ENCODE peak calls at places on chromosomes 6 and 20, in seven cellular contexts. One of them, this sample, is unnamed. For H3K9me3, the result is how much of the 10 kb centered on the place peaks cover.

GRCh38 chr6:42742116-42742894 is 3.6 kb downstream of the TBCC start:
- DNase-seq in adrenal gland: no peak
- DNase-seq in thoracic aorta: no peak
- DNase-seq in left lung: no peak
- DNase-seq in PC-3: peak
- DNase-seq in effector memory CD4-positive, alpha-beta T cell: no peak
- DNase-seq in left ventricle myocardium inferior: no peak
- DNase-seq in this sample: no peak

GRCh38 chr20:32839227-32839981 is 19.3 kb upstream of the EFCAB8 start:
- DNase-seq in adrenal gland: no peak
- DNase-seq in thoracic aorta: no peak
- DNase-seq in left ventricle myocardium inferior: no peak
- DNase-seq in effector memory CD4-positive, alpha-beta T cell: no peak
- DNase-seq in PC-3: no peak
- DNase-seq in left lung: no peak
- DNase-seq in this sample: no peak

GRCh38 chr6:14425805-14426204 is 308.2 kb downstream of the CD83 start:
- DNase-seq in PC-3: no peak
- DNase-seq in effector memory CD4-positive, alpha-beta T cell: no peak
- DNase-seq in thoracic aorta: no peak
- DNase-seq in left lung: no peak
- DNase-seq in adrenal gland: no peak
- DNase-seq in left ventricle myocardium inferior: no peak
- DNase-seq in this sample: no peak

GRCh38 chr20:50318709-50319108 is 128.1 kb downstream of the CEBPB start:
- DNase-seq in left ventricle myocardium inferior: no peak
- DNase-seq in effector memory CD4-positive, alpha-beta T cell: no peak
- DNase-seq in thoracic aorta: no peak
- DNase-seq in left lung: no peak
- DNase-seq in adrenal gland: no peak
- DNase-seq in PC-3: no peak
- DNase-seq in this sample: no peak

GRCh38 chr6:116859264-116859663 is 17.8 kb upstream of the RFX6 start:
- DNase-seq in left lung: no peak
- DNase-seq in left ventricle myocardium inferior: no peak
- DNase-seq in thoracic aorta: no peak
- DNase-seq in effector memory CD4-positive, alpha-beta T cell: no peak
- DNase-seq in adrenal gland: no peak
- DNase-seq in PC-3: no peak
- DNase-seq in this sample: no peak

GRCh38 chr6:110629153-110629552 is 152.7 kb upstream of the SLC22A16 start:
- DNase-seq in adrenal gland: no peak
- DNase-seq in left ventricle myocardium inferior: no peak
- DNase-seq in left lung: no peak
- DNase-seq in effector memory CD4-positive, alpha-beta T cell: no peak
- DNase-seq in thoracic aorta: no peak
- DNase-seq in PC-3: no peak
- DNase-seq in this sample: no peak

GRCh38 chr20:46945465-46945864 is 50.8 kb downstream of the EYA2 start:
- DNase-seq in PC-3: peak
- DNase-seq in effector memory CD4-positive, alpha-beta T cell: no peak
- DNase-seq in adrenal gland: no peak
- DNase-seq in left lung: no peak
- DNase-seq in left ventricle myocardium inferior: no peak
- DNase-seq in thoracic aorta: no peak
- DNase-seq in this sample: no peak

GRCh38 chr6:4780360-4780812 is 4.2 kb downstream of the CDYL start:
- DNase-seq in left ventricle myocardium inferior: no peak
- DNase-seq in left lung: no peak
- DNase-seq in adrenal gland: peak
- DNase-seq in effector memory CD4-positive, alpha-beta T cell: no peak
- DNase-seq in PC-3: peak
- DNase-seq in thoracic aorta: no peak
- DNase-seq in this sample: no peak

GRCh38 chr20:50285376-50286173 is 94.9 kb downstream of the CEBPB start:
- DNase-seq in left ventricle myocardium inferior: no peak
- DNase-seq in left lung: no peak
- DNase-seq in PC-3: peak
- DNase-seq in thoracic aorta: no peak
- DNase-seq in adrenal gland: peak
- DNase-seq in effector memory CD4-positive, alpha-beta T cell: no peak
- DNase-seq in this sample: no peak

GRCh38 chr6:30615219-30615957 is 1.7 kb downstream of the PPP1R10 start:
- DNase-seq in PC-3: peak
- DNase-seq in left lung: peak
- DNase-seq in effector memory CD4-positive, alpha-beta T cell: no peak
- DNase-seq in thoracic aorta: no peak
- DNase-seq in left ventricle myocardium inferior: no peak
- DNase-seq in adrenal gland: peak
- DNase-seq in this sample: peak

GRCh38 chr20:57265649-57266250 is 691 bp downstream of the BMP7 start:
- DNase-seq in thoracic aorta: no peak
- DNase-seq in left lung: no peak
- DNase-seq in adrenal gland: no peak
- DNase-seq in PC-3: no peak
- DNase-seq in left ventricle myocardium inferior: no peak
- DNase-seq in effector memory CD4-positive, alpha-beta T cell: no peak
- DNase-seq in this sample: no peak

GRCh38 chr6:87848616-87849015 is 146.6 kb upstream of the AKIRIN2 start:
- DNase-seq in adrenal gland: peak
- DNase-seq in left ventricle myocardium inferior: no peak
- DNase-seq in PC-3: peak
- DNase-seq in effector memory CD4-positive, alpha-beta T cell: no peak
- DNase-seq in thoracic aorta: no peak
- DNase-seq in left lung: no peak
- DNase-seq in this sample: no peak

DNA sequence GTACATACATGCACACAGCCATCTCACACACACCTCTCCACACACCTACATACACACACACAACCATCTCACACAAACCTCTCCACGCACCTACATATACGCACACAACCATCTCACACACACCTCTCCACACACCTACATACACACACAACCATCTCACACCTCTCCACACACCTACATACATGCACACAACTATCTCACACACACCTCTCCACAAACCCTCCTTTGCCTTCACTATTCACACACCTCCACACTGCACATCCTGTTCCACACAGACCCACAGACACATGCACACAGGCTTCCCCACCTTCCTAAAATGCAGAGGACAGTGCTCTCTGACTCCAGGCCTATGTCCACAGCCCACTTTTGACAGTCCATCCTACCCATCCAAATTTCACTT is 16.3 kb upstream of the NINL start:
- DNase-seq in PC-3: no peak
- DNase-seq in left lung: no peak
- DNase-seq in adrenal gland: no peak
- DNase-seq in effector memory CD4-positive, alpha-beta T cell: no peak
- DNase-seq in left ventricle myocardium inferior: no peak
- DNase-seq in thoracic aorta: no peak
- DNase-seq in this sample: no peak
- H3K9me3 ChIP-seq in PC-3: under half
- H3K9me3 ChIP-seq in left lung: under half
- H3K9me3 ChIP-seq in adrenal gland: under half
- H3K9me3 ChIP-seq in effector memory CD4-positive, alpha-beta T cell: under half
- H3K9me3 ChIP-seq in left ventricle myocardium inferior: under half
- H3K9me3 ChIP-seq in thoracic aorta: under half
- H3K9me3 ChIP-seq in this sample: under half

DNA sequence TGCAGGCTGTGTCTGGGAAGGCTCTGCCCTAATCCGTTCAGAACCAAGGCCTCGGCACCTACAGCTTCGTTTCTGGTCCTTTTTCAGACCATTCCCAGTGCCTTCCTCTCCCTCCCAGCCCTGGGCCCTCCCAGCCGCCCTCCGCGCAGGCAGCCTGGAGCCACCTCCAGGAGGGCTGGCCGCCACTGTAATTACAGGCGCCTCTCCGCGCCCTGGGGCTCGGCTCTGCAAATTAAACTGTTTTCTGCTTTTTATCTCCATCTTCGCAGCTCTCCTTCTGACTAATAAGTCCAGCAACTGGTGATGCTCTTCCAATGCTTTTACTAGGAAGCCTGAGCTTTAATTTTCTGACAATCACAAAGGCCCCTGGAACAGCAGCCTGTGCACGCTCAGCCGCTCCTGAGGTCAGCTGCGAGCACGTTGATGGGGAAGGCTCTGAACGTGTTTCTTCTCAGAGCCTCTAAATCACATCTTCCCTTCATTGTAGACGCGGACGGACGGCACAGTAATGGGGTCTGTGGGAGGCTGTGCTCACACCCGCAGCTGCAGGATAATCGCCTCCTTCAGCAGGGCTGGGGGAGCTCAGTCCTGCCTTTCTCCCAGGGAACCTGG is 194.6 kb downstream of the DLL1 start:
- DNase-seq in thoracic aorta: no peak
- DNase-seq in left lung: no peak
- DNase-seq in effector memory CD4-positive, alpha-beta T cell: no peak
- DNase-seq in left ventricle myocardium inferior: no peak
- DNase-seq in PC-3: no peak
- DNase-seq in adrenal gland: peak
- DNase-seq in this sample: no peak
- H3K9me3 ChIP-seq in thoracic aorta: under half
- H3K9me3 ChIP-seq in left lung: under half
- H3K9me3 ChIP-seq in effector memory CD4-positive, alpha-beta T cell: under half
- H3K9me3 ChIP-seq in left ventricle myocardium inferior: under half
- H3K9me3 ChIP-seq in PC-3: under half
- H3K9me3 ChIP-seq in adrenal gland: under half
- H3K9me3 ChIP-seq in this sample: under half

GRCh38 chr20:49283176-49283702 is 5.4 kb upstream of the ZNFX1 start:
- DNase-seq in left ventricle myocardium inferior: no peak
- DNase-seq in left lung: no peak
- DNase-seq in effector memory CD4-positive, alpha-beta T cell: no peak
- DNase-seq in PC-3: no peak
- DNase-seq in thoracic aorta: no peak
- DNase-seq in adrenal gland: no peak
- DNase-seq in this sample: no peak
- H3K9me3 ChIP-seq in left ventricle myocardium inferior: half or more
- H3K9me3 ChIP-seq in left lung: under half
- H3K9me3 ChIP-seq in effector memory CD4-positive, alpha-beta T cell: half or more
- H3K9me3 ChIP-seq in PC-3: under half
- H3K9me3 ChIP-seq in thoracic aorta: under half
- H3K9me3 ChIP-seq in adrenal gland: under half
- H3K9me3 ChIP-seq in this sample: half or more

GRCh38 chr6:154852700-154853099 is 119.5 kb downstream of the SCAF8 start:
- DNase-seq in adrenal gland: no peak
- DNase-seq in left ventricle myocardium inferior: no peak
- DNase-seq in effector memory CD4-positive, alpha-beta T cell: no peak
- DNase-seq in PC-3: peak
- DNase-seq in thoracic aorta: no peak
- DNase-seq in left lung: no peak
- DNase-seq in this sample: no peak
- H3K9me3 ChIP-seq in adrenal gland: under half
- H3K9me3 ChIP-seq in left ventricle myocardium inferior: under half
- H3K9me3 ChIP-seq in effector memory CD4-positive, alpha-beta T cell: under half
- H3K9me3 ChIP-seq in PC-3: under half
- H3K9me3 ChIP-seq in thoracic aorta: under half
- H3K9me3 ChIP-seq in left lung: under half
- H3K9me3 ChIP-seq in this sample: under half

GRCh38 chr6:9360881-9361280 is 925.5 kb upstream of the SLC35B3 start:
- DNase-seq in left ventricle myocardium inferior: no peak
- DNase-seq in effector memory CD4-positive, alpha-beta T cell: no peak
- DNase-seq in PC-3: peak
- DNase-seq in thoracic aorta: no peak
- DNase-seq in adrenal gland: no peak
- DNase-seq in left lung: no peak
- DNase-seq in this sample: no peak

GRCh38 chr6:9365378-9365777 is 930.0 kb upstream of the SLC35B3 start:
- DNase-seq in PC-3: no peak
- DNase-seq in effector memory CD4-positive, alpha-beta T cell: no peak
- DNase-seq in left lung: no peak
- DNase-seq in adrenal gland: no peak
- DNase-seq in left ventricle myocardium inferior: no peak
- DNase-seq in thoracic aorta: no peak
- DNase-seq in this sample: no peak

DNA sequence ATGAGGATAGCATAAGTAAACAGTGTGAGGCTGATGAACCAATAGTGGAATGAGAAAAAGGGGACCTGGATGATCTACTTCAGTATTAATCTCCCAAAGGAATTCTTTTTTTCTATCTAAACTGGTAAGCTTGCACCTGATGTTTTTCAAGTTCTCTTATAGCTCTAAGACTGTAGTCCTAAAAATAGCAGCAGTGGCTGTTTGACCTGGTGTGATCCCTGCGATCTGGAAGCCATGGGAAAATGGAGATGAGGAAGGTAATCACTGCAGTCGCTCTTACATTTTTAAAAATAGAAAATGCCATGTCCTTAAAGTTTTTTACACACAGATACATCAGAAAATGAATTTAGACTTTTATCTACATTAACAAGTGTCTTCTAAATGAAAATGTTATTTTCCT is 926.4 kb upstream of the SLC35B3 start:
- DNase-seq in effector memory CD4-positive, alpha-beta T cell: no peak
- DNase-seq in thoracic aorta: no peak
- DNase-seq in PC-3: no peak
- DNase-seq in left ventricle myocardium inferior: no peak
- DNase-seq in adrenal gland: no peak
- DNase-seq in left lung: no peak
- DNase-seq in this sample: no peak
- H3K9me3 ChIP-seq in effector memory CD4-positive, alpha-beta T cell: under half
- H3K9me3 ChIP-seq in thoracic aorta: under half
- H3K9me3 ChIP-seq in PC-3: under half
- H3K9me3 ChIP-seq in left ventricle myocardium inferior: under half
- H3K9me3 ChIP-seq in adrenal gland: under half
- H3K9me3 ChIP-seq in left lung: under half
- H3K9me3 ChIP-seq in this sample: under half

DNA sequence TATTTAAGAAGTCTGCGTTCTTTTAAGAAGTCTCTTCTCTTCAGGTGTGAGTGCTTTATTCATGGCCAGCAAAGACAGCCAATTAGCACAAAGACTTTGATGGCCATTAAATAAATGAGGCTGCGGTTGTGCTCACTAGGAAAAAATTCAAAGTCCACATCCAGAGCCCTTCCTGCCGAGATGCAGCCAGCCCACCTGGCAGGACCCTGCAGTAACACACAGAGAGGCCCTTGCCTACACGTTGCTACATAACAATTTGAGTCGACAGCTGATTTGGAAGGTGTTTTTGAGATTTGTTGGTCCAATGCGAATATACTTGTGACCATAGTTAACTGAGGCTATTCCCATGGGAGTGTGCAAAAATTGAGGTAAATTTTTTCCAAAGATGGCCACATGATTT is 605.4 kb upstream of the HTR1E start:
- DNase-seq in left ventricle myocardium inferior: no peak
- DNase-seq in adrenal gland: no peak
- DNase-seq in PC-3: no peak
- DNase-seq in thoracic aorta: no peak
- DNase-seq in effector memory CD4-positive, alpha-beta T cell: no peak
- DNase-seq in left lung: no peak
- DNase-seq in this sample: no peak
- H3K9me3 ChIP-seq in left ventricle myocardium inferior: under half
- H3K9me3 ChIP-seq in adrenal gland: under half
- H3K9me3 ChIP-seq in PC-3: under half
- H3K9me3 ChIP-seq in thoracic aorta: under half
- H3K9me3 ChIP-seq in effector memory CD4-positive, alpha-beta T cell: under half
- H3K9me3 ChIP-seq in left lung: under half
- H3K9me3 ChIP-seq in this sample: under half